ENCODE peak calls at places on chromosomes 16 and 17, in six cellular contexts. A is cardiac fibroblast; E is thoracic aorta; W is iPS-NIHi11; D is occipital lobe; O is stimulated activated CD4-positive, alpha-beta T cell treated with anti-CD3 and anti-CD28 coated beads, TNF-alpha, amount 100 ng/mL, for 4 hours. M is an unnamed sample.

GRCh38 chr17:12830692-12831363 is 41.5 kb downstream of the ARHGAP44 start:
- DNase-seq in A (no peak), E (no peak), W (no peak), D (no peak), O (no peak), M (no peak)

GRCh38 chr16:49504023-49504364 is 130.4 kb downstream of the C16orf78 start:
- DNase-seq in A (no peak), E (no peak), W (no peak), D (no peak), O (no peak), M (no peak)

GRCh38 chr16:17396762-17397498 is 73.8 kb downstream of the XYLT1 start:
- DNase-seq in A (peak), E (no peak), W (no peak), D (no peak), O (no peak), M (no peak)

GRCh38 chr17:74386397-74386796 is 19.1 kb downstream of the GPR142 start:
- DNase-seq in A (peak), E (no peak), W (no peak), D (no peak), O (no peak), M (no peak)

GRCh38 chr16:19410435-19411153 is 7.1 kb upstream of the TMC5 start:
- DNase-seq in A (no peak), E (no peak), W (peak), D (no peak), O (no peak), M (peak)

GRCh38 chr16:22670551-22670970 is 143.4 kb upstream of the HS3ST2 start:
- DNase-seq in A (no peak), E (no peak), W (peak), D (peak), O (no peak), M (peak)

GRCh38 chr17:39208136-39208535 is 8.1 kb downstream of the RPL19 start:
- DNase-seq in A (no peak), E (no peak), W (no peak), D (peak), O (no peak), M (no peak)

GRCh38 chr17:2040942-2041560 is 771 bp upstream of the OVCA2 start:
- DNase-seq in A (no peak), E (no peak), W (no peak), D (no peak), O (no peak), M (no peak)

GRCh38 chr17:78764871-78765270 is 17.2 kb downstream of the CYTH1 start:
- DNase-seq in A (no peak), E (no peak), W (no peak), D (no peak), O (no peak), M (no peak)

GRCh38 chr16:51134269-51134812 is 16.7 kb downstream of the SALL1 start:
- DNase-seq in A (no peak), E (no peak), W (peak), D (no peak), O (no peak), M (peak)

GRCh38 chr16:10752843-10753523 is 9.3 kb downstream of the NUBP1 start:
- DNase-seq in A (no peak), E (no peak), W (no peak), D (peak), O (no peak), M (no peak)

GRCh38 chr17:79630120-79630519 is 19.3 kb upstream of the RBFOX3 start:
- DNase-seq in A (no peak), E (no peak), W (peak), D (no peak), O (no peak), M (peak)

GRCh38 chr16:70331588-70332358 is 14.9 kb upstream of the DDX19A start:
- DNase-seq in A (peak), E (no peak), W (no peak), D (peak), O (no peak), M (no peak)

GRCh38 chr16:17556276-17557052 is 85.7 kb upstream of the XYLT1 start:
- DNase-seq in A (peak), E (no peak), W (peak), D (no peak), O (no peak), M (no peak)

GRCh38 chr16:90044111-90044551 is 24.9 kb upstream of the DBNDD1 start:
- DNase-seq in A (no peak), E (no peak), W (no peak), D (no peak), O (no peak), M (peak)

GRCh38 chr17:33873218-33873617 is 381.9 kb upstream of the CCL2 start:
- DNase-seq in A (no peak), E (no peak), W (no peak), D (no peak), O (no peak), M (no peak)

GRCh38 chr17:35493040-35493439 is 44.4 kb downstream of the SLFN12L start:
- DNase-seq in A (no peak), E (no peak), W (no peak), D (no peak), O (no peak), M (no peak)

GRCh38 chr16:14168146-14168545 is 97.0 kb downstream of the MRTFB start:
- DNase-seq in A (peak), E (no peak), W (no peak), D (no peak), O (no peak), M (no peak)

GRCh38 chr16:27270389-27270788 is 1.8 kb upstream of the NSMCE1 start:
- DNase-seq in A (no peak), E (no peak), W (no peak), D (no peak), O (no peak), M (no peak)

GRCh38 chr17:80449930-80450576 is 26.4 kb downstream of the NPTX1 start:
- DNase-seq in A (no peak), E (no peak), W (no peak), D (peak), O (no peak), M (no peak)

GRCh38 chr16:56935201-56935600 is 3.3 kb downstream of the HERPUD1 start:
- DNase-seq in A (no peak), E (no peak), W (no peak), D (no peak), O (no peak), M (no peak)

GRCh38 chr16:71297252-71297651 is 8.1 kb upstream of the CMTR2 start:
- DNase-seq in A (no peak), E (no peak), W (no peak), D (no peak), O (no peak), M (no peak)

GRCh38 chr17:50469005-50469605 is 425 bp upstream of the CHAD start:
- DNase-seq in A (no peak), E (no peak), W (peak), D (no peak), O (no peak), M (no peak)

GRCh38 chr17:57313276-57313835 is 57.0 kb downstream of the MSI2 start:
- DNase-seq in A (no peak), E (no peak), W (no peak), D (no peak), O (no peak), M (no peak)

GRCh38 chr16:9275386-9275785 is 183.9 kb downstream of the HAPSTR1 start:
- DNase-seq in A (no peak), E (no peak), W (no peak), D (no peak), O (no peak), M (no peak)

GRCh38 chr17:42520540-42520951 is 15.5 kb upstream of the NAGLU start:
- DNase-seq in A (no peak), E (no peak), W (no peak), D (no peak), O (no peak), M (no peak)

GRCh38 chr17:32970281-32970680 is 21.4 kb upstream of the SPACA3 start:
- DNase-seq in A (no peak), E (no peak), W (no peak), D (no peak), O (no peak), M (no peak)

GRCh38 chr16:19886061-19886792 is 1.6 kb upstream of the GPRC5B start:
- DNase-seq in A (peak), E (peak), W (peak), D (peak), O (peak), M (peak)

GRCh38 chr17:27846042-27846655 is 45.8 kb upstream of the NOS2 start:
- DNase-seq in A (no peak), E (no peak), W (no peak), D (no peak), O (no peak), M (no peak)

GRCh38 chr16:31416371-31416770 is 11.8 kb downstream of the COX6A2 start:
- DNase-seq in A (no peak), E (no peak), W (no peak), D (no peak), O (no peak), M (no peak)